ENCODE peak calls at places on chromosome 1, in five cellular contexts. One of them, this sample, is unnamed.

GRCh38 chr1:94081566-94082344 is 39.2 kb downstream of the ABCA4 start:
- DNase-seq in AG04450: no peak
- DNase-seq in ascending aorta: no peak
- DNase-seq in astrocyte of the cerebellum: peak; percentile 47
- DNase-seq in thyroid gland: no peak
- DNase-seq in this sample: no peak

GRCh38 chr1:38685373-38685772 is 174.2 kb downstream of the RRAGC start:
- DNase-seq in AG04450: no peak
- DNase-seq in ascending aorta: no peak
- DNase-seq in astrocyte of the cerebellum: no peak
- DNase-seq in thyroid gland: no peak
- DNase-seq in this sample: no peak

GRCh38 chr1:111776861-111777260 is 21.2 kb downstream of the DDX20 start:
- DNase-seq in AG04450: no peak
- DNase-seq in ascending aorta: no peak
- DNase-seq in astrocyte of the cerebellum: no peak
- DNase-seq in thyroid gland: no peak
- DNase-seq in this sample: no peak

GRCh38 chr1:14742181-14742980 is 143.9 kb downstream of the KAZN start:
- DNase-seq in AG04450: peak; percentile 91
- DNase-seq in ascending aorta: no peak
- DNase-seq in astrocyte of the cerebellum: peak; percentile 82
- DNase-seq in thyroid gland: no peak
- DNase-seq in this sample: peak; percentile 81

GRCh38 chr1:170010443-170010842 is 64.1 kb downstream of the KIFAP3 start:
- DNase-seq in AG04450: no peak
- DNase-seq in ascending aorta: no peak
- DNase-seq in astrocyte of the cerebellum: peak; percentile 45
- DNase-seq in thyroid gland: no peak
- DNase-seq in this sample: no peak

GRCh38 chr1:229972600-229973296 is 94.3 kb upstream of the GALNT2 start:
- DNase-seq in AG04450: no peak
- DNase-seq in ascending aorta: no peak
- DNase-seq in astrocyte of the cerebellum: no peak
- DNase-seq in thyroid gland: no peak
- DNase-seq in this sample: no peak

GRCh38 chr1:19737413-19737812 is 62.3 kb downstream of the TMCO4 start:
- DNase-seq in AG04450: no peak
- DNase-seq in ascending aorta: peak; percentile 74
- DNase-seq in astrocyte of the cerebellum: no peak
- DNase-seq in thyroid gland: peak; percentile 10
- DNase-seq in this sample: no peak

GRCh38 chr1:233730809-233731208 is 116.9 kb downstream of the KCNK1 start:
- DNase-seq in AG04450: no peak
- DNase-seq in ascending aorta: no peak
- DNase-seq in astrocyte of the cerebellum: no peak
- DNase-seq in thyroid gland: peak; percentile 4
- DNase-seq in this sample: no peak

GRCh38 chr1:227947678-227948492 is at the start of gene WNT9A:
- DNase-seq in AG04450: no peak
- DNase-seq in ascending aorta: peak; percentile 64
- DNase-seq in astrocyte of the cerebellum: no peak
- DNase-seq in thyroid gland: peak; percentile 57
- DNase-seq in this sample: no peak

GRCh38 chr1:111769517-111770146 is 13.9 kb downstream of the DDX20 start:
- DNase-seq in AG04450: peak; percentile 41
- DNase-seq in ascending aorta: no peak
- DNase-seq in astrocyte of the cerebellum: peak; percentile 62
- DNase-seq in thyroid gland: peak; percentile 46
- DNase-seq in this sample: peak; percentile 48

GRCh38 chr1:6006882-6007281 is 14.7 kb upstream of the NPHP4 start:
- DNase-seq in AG04450: no peak
- DNase-seq in ascending aorta: no peak
- DNase-seq in astrocyte of the cerebellum: no peak
- DNase-seq in thyroid gland: no peak
- DNase-seq in this sample: no peak

GRCh38 chr1:157274698-157275534 is 136.7 kb upstream of the ETV3 start:
- DNase-seq in AG04450: no peak
- DNase-seq in ascending aorta: no peak
- DNase-seq in astrocyte of the cerebellum: peak; percentile 40
- DNase-seq in thyroid gland: no peak
- DNase-seq in this sample: no peak

GRCh38 chr1:8238141-8239038 is 79.5 kb upstream of the SLC45A1 start:
- DNase-seq in AG04450: peak; percentile 78
- DNase-seq in ascending aorta: no peak
- DNase-seq in astrocyte of the cerebellum: peak; percentile 49
- DNase-seq in thyroid gland: no peak
- DNase-seq in this sample: peak; percentile 88

GRCh38 chr1:29391362-29391880 is 155.1 kb downstream of the PTPRU start:
- DNase-seq in AG04450: no peak
- DNase-seq in ascending aorta: no peak
- DNase-seq in astrocyte of the cerebellum: no peak
- DNase-seq in thyroid gland: no peak
- DNase-seq in this sample: no peak

GRCh38 chr1:34066921-34067603 is 98.0 kb downstream of the CSMD2 start:
- DNase-seq in AG04450: peak; percentile 46
- DNase-seq in ascending aorta: no peak
- DNase-seq in astrocyte of the cerebellum: peak; percentile 24
- DNase-seq in thyroid gland: no peak
- DNase-seq in this sample: peak; percentile 11

GRCh38 chr1:31848381-31848897 is 32.6 kb upstream of the SPOCD1 start:
- DNase-seq in AG04450: no peak
- DNase-seq in ascending aorta: no peak
- DNase-seq in astrocyte of the cerebellum: no peak
- DNase-seq in thyroid gland: peak; percentile 90
- DNase-seq in this sample: no peak

GRCh38 chr1:203052556-203053059 is 26.3 kb downstream of the PPFIA4 start:
- DNase-seq in AG04450: no peak
- DNase-seq in ascending aorta: no peak
- DNase-seq in astrocyte of the cerebellum: no peak
- DNase-seq in thyroid gland: no peak
- DNase-seq in this sample: no peak

GRCh38 chr1:85940621-85941306 is 215.8 kb downstream of the COL24A1 start:
- DNase-seq in AG04450: peak; percentile 23
- DNase-seq in ascending aorta: no peak
- DNase-seq in astrocyte of the cerebellum: no peak
- DNase-seq in thyroid gland: no peak
- DNase-seq in this sample: peak; percentile 12

GRCh38 chr1:237146247-237146646 is 104.3 kb downstream of the RYR2 start:
- DNase-seq in AG04450: no peak
- DNase-seq in ascending aorta: peak; percentile 65
- DNase-seq in astrocyte of the cerebellum: no peak
- DNase-seq in thyroid gland: peak; percentile 15
- DNase-seq in this sample: no peak

GRCh38 chr1:204846546-204846945 is 24.1 kb upstream of the NFASC start:
- DNase-seq in AG04450: no peak
- DNase-seq in ascending aorta: no peak
- DNase-seq in astrocyte of the cerebellum: no peak
- DNase-seq in thyroid gland: no peak
- DNase-seq in this sample: no peak

GRCh38 chr1:56577859-56578663 is 1.3 kb downstream of the PLPP3 start:
- DNase-seq in AG04450: no peak
- DNase-seq in ascending aorta: peak; percentile 72
- DNase-seq in astrocyte of the cerebellum: no peak
- DNase-seq in thyroid gland: peak; percentile 40
- DNase-seq in this sample: no peak

GRCh38 chr1:152917794-152918193 is 9.4 kb downstream of the IVL start:
- DNase-seq in AG04450: no peak
- DNase-seq in ascending aorta: no peak
- DNase-seq in astrocyte of the cerebellum: no peak
- DNase-seq in thyroid gland: no peak
- DNase-seq in this sample: no peak
- TF ChIP-seq CTCF in AG04450: peak; percentile 5
- TF ChIP-seq CTCF in ascending aorta: no peak
- TF ChIP-seq CTCF in astrocyte of the cerebellum: peak; percentile 10
- TF ChIP-seq CTCF in thyroid gland: no peak
- TF ChIP-seq CTCF in this sample: no peak

DNA sequence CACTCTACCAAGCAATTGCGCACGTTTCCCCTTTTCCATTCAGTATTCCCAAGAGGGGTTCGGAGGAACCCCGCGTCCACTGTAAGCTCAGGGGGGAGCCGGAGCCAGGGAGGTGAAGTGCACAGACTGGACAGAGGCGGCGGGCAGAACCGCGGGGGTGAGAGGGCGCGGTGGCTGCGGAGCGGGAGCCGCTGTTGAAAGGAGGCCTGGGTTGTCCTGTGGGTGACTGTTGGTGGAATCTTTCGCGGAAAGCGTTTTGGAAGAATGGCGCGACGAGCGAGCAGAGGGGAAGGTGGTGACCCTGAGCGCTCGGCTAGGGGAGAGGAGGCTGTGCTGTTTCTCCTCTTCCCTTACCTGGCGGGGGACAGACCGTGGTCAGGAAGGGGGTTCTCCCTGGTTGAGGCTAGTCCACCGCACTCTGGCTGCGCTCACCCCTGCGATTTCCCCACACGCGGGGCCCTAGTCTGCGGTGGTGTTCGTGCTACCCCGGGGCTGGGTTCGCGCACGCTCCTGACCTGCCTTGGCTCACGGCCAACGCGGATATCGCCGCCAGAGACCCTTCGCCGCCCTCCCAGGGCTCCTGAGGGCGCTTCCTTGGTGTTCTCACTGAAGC is 92.8 kb downstream of the PRKAB2 start:
- DNase-seq in AG04450: no peak
- DNase-seq in ascending aorta: no peak
- DNase-seq in astrocyte of the cerebellum: no peak
- DNase-seq in thyroid gland: no peak
- DNase-seq in this sample: no peak
- H3K4me3 ChIP-seq in AG04450: no peak overlapping the region
- H3K4me3 ChIP-seq in ascending aorta: peak overlapping the region; percentile 43
- H3K4me3 ChIP-seq in astrocyte of the cerebellum: no peak overlapping the region
- H3K4me3 ChIP-seq in thyroid gland: no peak overlapping the region
- H3K4me3 ChIP-seq in this sample: no peak overlapping the region

GRCh38 chr1:87787551-87787950 is 458.9 kb downstream of the LMO4 start:
- DNase-seq in AG04450: no peak
- DNase-seq in ascending aorta: no peak
- DNase-seq in astrocyte of the cerebellum: no peak
- DNase-seq in thyroid gland: no peak
- DNase-seq in this sample: no peak
- TF ChIP-seq CTCF in AG04450: peak; percentile 35
- TF ChIP-seq CTCF in ascending aorta: no peak
- TF ChIP-seq CTCF in astrocyte of the cerebellum: no peak
- TF ChIP-seq CTCF in thyroid gland: no peak
- TF ChIP-seq CTCF in this sample: no peak

GRCh38 chr1:1163538-1164070 is 10.1 kb upstream of the TTLL10 start:
- DNase-seq in AG04450: no peak
- DNase-seq in ascending aorta: no peak
- DNase-seq in astrocyte of the cerebellum: no peak
- DNase-seq in thyroid gland: no peak
- DNase-seq in this sample: no peak

GRCh38 chr1:1161078-1161682 is 12.5 kb upstream of the TTLL10 start:
- DNase-seq in AG04450: no peak
- DNase-seq in ascending aorta: no peak
- DNase-seq in astrocyte of the cerebellum: no peak
- DNase-seq in thyroid gland: no peak
- DNase-seq in this sample: no peak

GRCh38 chr1:1161683-1162079 is 12.0 kb upstream of the TTLL10 start:
- DNase-seq in AG04450: no peak
- DNase-seq in ascending aorta: no peak
- DNase-seq in astrocyte of the cerebellum: no peak
- DNase-seq in thyroid gland: no peak
- DNase-seq in this sample: no peak

GRCh38 chr1:1164361-1164700 is 9.3 kb upstream of the TTLL10 start:
- DNase-seq in AG04450: no peak
- DNase-seq in ascending aorta: no peak
- DNase-seq in astrocyte of the cerebellum: no peak
- DNase-seq in thyroid gland: no peak
- DNase-seq in this sample: no peak

DNA sequence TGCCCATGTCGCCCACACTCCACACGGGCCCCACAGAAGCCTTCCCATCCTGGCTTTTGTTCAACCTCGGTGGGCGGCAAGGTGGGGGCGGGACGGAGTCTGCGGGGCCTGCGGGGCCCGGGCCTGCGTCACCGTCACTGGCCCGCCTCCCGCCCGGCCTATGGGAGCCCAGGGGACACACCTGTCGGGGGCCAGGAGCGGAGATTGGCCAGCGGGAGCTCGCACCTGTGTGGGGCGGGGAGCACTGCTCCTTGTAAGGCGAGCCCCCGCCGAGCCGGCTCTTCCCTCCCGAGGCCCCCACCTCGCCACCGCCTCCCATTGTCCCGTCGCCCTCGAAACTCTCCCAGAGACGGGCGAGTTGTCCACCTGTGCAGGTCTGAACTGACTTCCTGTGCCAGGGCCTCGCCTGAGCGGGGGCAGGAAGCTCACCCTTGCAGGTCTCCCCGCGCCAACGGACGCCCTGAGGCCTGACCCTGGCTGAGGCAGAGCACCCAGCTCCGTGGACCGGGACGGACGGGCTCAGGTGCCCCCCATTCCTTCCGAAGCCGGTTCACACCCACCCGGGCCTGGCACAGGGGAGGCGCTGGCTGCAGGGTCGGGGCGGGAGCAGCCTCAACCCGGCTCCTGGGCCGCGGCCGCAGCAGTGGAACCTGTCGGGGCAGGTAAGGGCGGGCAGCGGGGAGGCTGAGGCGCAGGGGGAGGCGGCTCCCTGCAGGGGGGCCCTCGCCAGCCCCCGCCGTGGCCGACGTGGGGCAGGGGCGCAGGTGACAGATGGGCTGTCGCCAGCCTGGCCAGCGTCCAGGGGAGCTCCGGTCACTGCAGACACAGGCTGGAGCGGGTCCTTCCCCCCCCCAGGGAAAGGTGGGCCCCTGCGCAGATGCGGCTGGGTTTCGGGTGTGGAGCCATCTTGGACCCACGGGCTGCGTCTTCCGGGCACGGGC is 10.8 kb upstream of the TTLL10 start:
- DNase-seq in AG04450: no peak
- DNase-seq in ascending aorta: no peak
- DNase-seq in astrocyte of the cerebellum: no peak
- DNase-seq in thyroid gland: peak; percentile 80
- DNase-seq in this sample: no peak
- H3K4me3 ChIP-seq in AG04450: no peak overlapping the region
- H3K4me3 ChIP-seq in ascending aorta: no peak overlapping the region
- H3K4me3 ChIP-seq in astrocyte of the cerebellum: no peak overlapping the region
- H3K4me3 ChIP-seq in thyroid gland: no peak overlapping the region
- H3K4me3 ChIP-seq in this sample: no peak overlapping the region

GRCh38 chr1:3898994-3899775 is 887 bp downstream of the C1orf174 start:
- DNase-seq in AG04450: no peak
- DNase-seq in ascending aorta: no peak
- DNase-seq in astrocyte of the cerebellum: no peak
- DNase-seq in thyroid gland: no peak
- DNase-seq in this sample: no peak
- TF ChIP-seq CTCF in AG04450: peak; percentile 16
- TF ChIP-seq CTCF in ascending aorta: no peak
- TF ChIP-seq CTCF in astrocyte of the cerebellum: peak; percentile 22
- TF ChIP-seq CTCF in thyroid gland: no peak
- TF ChIP-seq CTCF in this sample: no peak

This sample was measured in HFF-Myc.